ENCODE peak calls at places on chromosomes 13 and 19, in six cellular contexts. U is stomach, T is A549, X is H1, W is K562, M is transverse colon. S is an unnamed sample.

GRCh38 chr19:49691243-49692101 is 556 bp downstream of the CPT1C start:
- DNase-seq in W (no peak), T (no peak), X (peak), U (no peak), M (no peak), S (no peak)

GRCh38 chr19:5895890-5896289 is 7.7 kb downstream of the NDUFA11 start:
- DNase-seq in X (no peak), W (no peak), T (no peak), U (no peak), M (no peak), S (no peak)

GRCh38 chr13:111429064-111429558 is 108.7 kb downstream of the TEX29 start:
- DNase-seq in X (peak), U (no peak), T (peak), M (peak), W (peak), S (peak)

GRCh38 chr13:79380943-79381445 is 25.1 kb downstream of the RBM26 start:
- DNase-seq in U (no peak), W (no peak), M (no peak), T (no peak), X (no peak), S (no peak)

GRCh38 chr13:99955747-99956472 is 15.7 kb downstream of the ZIC5 start:
- DNase-seq in T (no peak), W (no peak), M (no peak), U (no peak), X (peak), S (no peak)

GRCh38 chr19:56141416-56141992 is 417 bp downstream of the ZNF444 start:
- DNase-seq in W (no peak), U (no peak), T (no peak), M (peak), X (peak), S (no peak)

GRCh38 chr19:6521718-6522646 is 8.8 kb upstream of the TNFSF9 start:
- DNase-seq in X (no peak), T (no peak), M (peak), W (peak), U (peak), S (no peak)

GRCh38 chr19:49712397-49712859 is 21.5 kb downstream of the CPT1C start:
- DNase-seq in W (peak), U (no peak), T (peak), X (peak), M (peak), S (peak)

GRCh38 chr13:46656786-46657185 is 103.8 kb downstream of the LRCH1 start:
- DNase-seq in W (no peak), M (no peak), T (no peak), U (no peak), X (no peak), S (no peak)
- TF ChIP-seq EP300 in W (no peak), M (no peak), T (no peak), U (no peak), X (no peak), S (no peak)

GRCh38 chr19:46856062-46857022 is 4.5 kb upstream of the ARHGAP35 start:
- DNase-seq in X (peak), T (peak), U (peak), M (peak), W (peak), S (peak)
- TF ChIP-seq CTCF in X (peak), T (peak), U (no peak), M (peak), W (peak), S (peak)

GRCh38 chr19:43462887-43463380 is 2.5 kb downstream of the LYPD3 start:
- DNase-seq in U (no peak), W (no peak), T (no peak), M (no peak), X (no peak), S (no peak)
- TF ChIP-seq POLR2A in U (no peak), W (no peak), T (no peak), M (no peak), X (no peak), S (no peak)

DNA sequence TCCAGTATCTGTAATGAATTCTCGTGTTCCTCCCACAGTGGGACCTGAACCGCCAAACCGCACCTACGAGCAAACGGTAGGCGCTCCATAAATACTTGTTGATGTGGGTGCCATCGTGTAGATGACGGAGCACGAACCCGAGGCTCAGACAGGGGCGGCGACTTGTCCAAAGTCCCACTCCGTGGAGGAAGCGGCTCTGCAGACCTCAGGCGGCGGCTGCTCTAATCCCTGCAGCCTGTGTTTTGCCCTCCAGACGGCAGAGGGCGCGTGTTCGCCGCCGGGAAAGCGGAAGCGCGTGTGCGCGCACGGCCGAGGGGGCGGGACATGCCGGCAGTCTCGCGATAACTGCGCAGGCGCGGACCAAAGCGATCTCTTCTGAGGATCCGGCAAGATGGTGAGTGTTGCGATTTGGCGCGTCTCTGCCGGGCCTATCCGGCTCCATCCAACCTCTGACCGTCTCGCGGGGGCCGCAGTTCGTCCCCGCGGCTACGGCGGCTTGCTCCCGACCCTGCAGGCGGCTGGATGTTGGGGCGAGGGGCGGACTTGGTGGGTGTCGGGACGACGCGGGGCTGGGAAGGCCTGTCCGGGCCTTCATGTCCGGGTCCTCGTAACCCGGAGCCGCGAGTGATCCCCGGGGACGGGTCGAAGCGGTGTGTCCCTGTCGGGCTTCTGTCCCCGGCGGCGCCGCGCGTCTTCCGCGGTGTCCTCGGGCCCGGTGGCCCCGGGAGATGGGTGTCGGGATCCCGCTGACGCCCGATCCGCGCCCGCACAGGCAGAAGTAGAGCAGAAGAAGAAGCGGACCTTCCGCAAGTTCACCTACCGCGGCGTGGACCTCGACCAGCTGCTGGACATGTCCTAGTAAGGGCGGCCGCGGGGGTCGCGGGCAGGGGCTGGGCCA is at the start of gene RPS15:
- DNase-seq in M (peak), W (peak), X (peak), T (peak), U (peak), S (peak)
- TF ChIP-seq EP300 in M (no peak), W (no peak), X (no peak), T (no peak), U (no peak), S (peak)

GRCh38 chr19:54415208-54415900 is at the start of gene TTYH1:
- DNase-seq in U (no peak), M (no peak), W (peak), T (no peak), X (peak), S (no peak)
- TF ChIP-seq CTCF in U (no peak), M (no peak), W (peak), T (peak), X (peak), S (no peak)

DNA sequence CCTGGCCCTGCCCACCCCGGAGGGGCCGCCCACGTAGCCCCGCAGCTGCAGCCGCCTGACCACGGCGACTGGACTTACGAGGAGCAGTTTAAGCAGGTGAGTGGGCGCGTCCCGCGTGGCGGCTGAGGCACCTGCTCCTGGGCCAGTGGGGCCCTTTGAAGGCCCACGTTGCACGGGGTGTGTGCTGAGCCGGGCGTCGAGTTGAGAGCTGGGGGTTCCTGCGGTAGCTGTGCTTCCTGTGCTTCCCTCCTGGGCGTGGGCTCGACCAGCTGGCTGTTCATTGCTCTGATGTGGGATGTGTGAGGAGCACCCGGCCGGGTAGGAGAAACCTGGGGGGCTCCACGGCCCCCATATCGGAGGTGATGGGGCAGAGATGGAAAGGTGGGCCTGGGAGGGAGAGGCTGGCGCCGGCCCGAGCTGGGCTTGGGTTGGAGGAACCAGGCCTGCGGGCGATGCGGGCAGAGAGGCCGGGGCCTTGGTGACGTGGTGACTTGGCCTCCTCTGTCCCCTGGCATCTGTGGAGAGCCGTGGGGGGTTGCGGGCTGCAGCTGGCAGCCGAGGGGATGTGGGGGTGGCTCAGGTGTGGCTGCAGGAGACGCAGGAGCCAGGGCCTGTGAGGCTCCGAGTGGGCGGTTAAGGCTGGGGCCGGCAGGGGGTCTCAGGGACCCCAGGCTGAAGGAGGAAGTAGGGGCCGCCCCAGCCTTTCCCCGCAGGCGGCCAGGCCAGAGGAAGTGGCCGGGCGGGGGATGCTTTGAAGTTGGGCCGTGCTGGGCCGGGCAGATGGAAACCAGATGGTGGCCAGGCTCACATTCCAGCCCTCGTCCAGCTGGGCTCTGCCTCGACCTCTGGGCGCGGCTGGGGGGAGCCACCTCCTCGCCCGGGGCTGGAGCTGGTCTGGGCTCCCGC is 7.1 kb downstream of the ARID3A start:
- DNase-seq in T (peak), X (peak), W (no peak), U (peak), M (peak), S (peak)
- TF ChIP-seq POLR2A in T (no peak), X (no peak), W (no peak), U (no peak), M (no peak), S (no peak)

DNA sequence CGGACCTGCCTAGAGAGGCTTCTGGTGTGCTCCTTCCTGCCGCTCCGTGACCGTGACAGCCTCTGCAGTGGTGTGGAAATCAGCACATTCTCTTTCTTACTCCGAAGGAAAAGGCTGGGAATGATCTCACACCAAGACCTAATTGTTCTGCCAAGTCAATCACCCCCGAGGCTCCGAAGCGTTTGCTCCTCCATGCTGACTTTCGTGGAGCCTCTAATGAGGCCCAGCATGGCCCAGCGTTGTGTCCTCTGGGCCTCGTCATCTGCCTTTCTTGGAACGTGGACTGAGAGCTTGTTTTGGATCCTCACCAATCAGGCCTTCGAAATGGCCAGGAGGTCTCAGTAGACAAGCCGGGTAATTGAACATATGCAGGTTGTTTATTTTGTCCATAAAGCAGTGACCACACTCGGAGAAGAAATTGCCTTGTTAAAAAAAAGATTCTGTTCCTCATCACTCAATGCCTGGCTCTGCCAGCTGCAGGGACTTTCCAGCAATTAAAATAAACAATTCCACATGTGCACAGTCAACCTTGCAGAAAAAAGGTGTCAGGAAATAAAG is 107.1 kb downstream of the UBL3 start:
- DNase-seq in M (peak), U (no peak), X (no peak), W (no peak), T (no peak), S (peak)
- TF ChIP-seq EP300 in M (no peak), U (no peak), X (no peak), W (no peak), T (no peak), S (peak)

GRCh38 chr19:18265611-18265981 is 8.7 kb downstream of the IQCN start:
- DNase-seq in U (no peak), M (no peak), T (no peak), X (no peak), W (no peak), S (no peak)

GRCh38 chr19:18264956-18265610 is 9.2 kb downstream of the IQCN start:
- DNase-seq in T (no peak), X (no peak), W (no peak), M (no peak), U (no peak), S (no peak)

GRCh38 chr19:18264428-18264827 is 9.8 kb downstream of the IQCN start:
- DNase-seq in W (no peak), X (no peak), M (no peak), U (no peak), T (no peak), S (no peak)

GRCh38 chr19:18263324-18264215 is 10.7 kb downstream of the IQCN start:
- DNase-seq in W (no peak), X (no peak), M (no peak), U (no peak), T (no peak), S (no peak)

DNA sequence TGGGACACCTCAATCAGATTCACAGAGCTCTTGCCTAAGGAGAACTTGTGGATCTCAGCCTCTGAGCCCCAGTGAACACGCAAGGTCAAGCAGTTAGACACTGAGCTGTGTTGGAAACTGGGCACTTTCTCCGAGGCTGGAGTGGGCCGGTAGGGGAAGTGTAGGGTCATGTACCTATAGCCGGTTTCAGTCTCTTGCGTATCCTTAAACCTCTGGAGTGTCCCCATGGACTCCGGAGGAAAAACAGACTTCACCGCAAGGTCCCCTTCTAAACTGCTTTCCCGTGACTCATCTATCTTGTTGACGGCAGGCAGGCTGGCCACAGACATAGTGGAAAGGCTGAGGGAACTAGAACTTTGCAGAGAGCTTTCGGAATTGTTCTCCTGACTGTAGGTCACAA is 11.3 kb downstream of the IQCN start:
- DNase-seq in X (no peak), M (no peak), T (no peak), U (no peak), W (peak), S (no peak)
- TF ChIP-seq CTCF in X (no peak), M (no peak), T (no peak), U (no peak), W (peak), S (no peak)